ENCODE peak calls at places on chromosomes 11 and 22, in nine cellular contexts. One of them, this sample, is unnamed.

GRCh38 chr11:76689861-76690260 is 19.3 kb upstream of the LRRC32 start:
- DNase-seq in OCI-LY7: no peak
- DNase-seq in AG10803: no peak
- DNase-seq in GM20000: no peak
- DNase-seq in trophoblast cell: no peak
- DNase-seq in T-helper 1 cell: no peak
- DNase-seq in CD8-positive, alpha-beta memory T cell: no peak
- DNase-seq in HT-29: no peak
- DNase-seq in T follicular helper cell: no peak
- DNase-seq in this sample: no peak

GRCh38 chr22:43270314-43270908 is 72.8 kb downstream of the SCUBE1 start:
- DNase-seq in GM20000: peak; percentile 32
- DNase-seq in T follicular helper cell: no peak
- DNase-seq in OCI-LY7: no peak
- DNase-seq in trophoblast cell: peak; percentile 6
- DNase-seq in T-helper 1 cell: no peak
- DNase-seq in AG10803: no peak
- DNase-seq in HT-29: no peak
- DNase-seq in CD8-positive, alpha-beta memory T cell: no peak
- DNase-seq in this sample: peak; percentile 93

GRCh38 chr11:96358321-96358720 is 15.3 kb upstream of the MAML2 start:
- DNase-seq in HT-29: no peak
- DNase-seq in trophoblast cell: no peak
- DNase-seq in GM20000: no peak
- DNase-seq in OCI-LY7: no peak
- DNase-seq in AG10803: no peak
- DNase-seq in T follicular helper cell: no peak
- DNase-seq in T-helper 1 cell: no peak
- DNase-seq in CD8-positive, alpha-beta memory T cell: no peak
- DNase-seq in this sample: no peak

GRCh38 chr22:49934144-49934890 is 15.9 kb downstream of the CRELD2 start:
- DNase-seq in GM20000: no peak
- DNase-seq in AG10803: peak; percentile 50
- DNase-seq in CD8-positive, alpha-beta memory T cell: peak; percentile 73
- DNase-seq in trophoblast cell: no peak
- DNase-seq in OCI-LY7: no peak
- DNase-seq in T follicular helper cell: peak; percentile 38
- DNase-seq in T-helper 1 cell: peak; percentile 45
- DNase-seq in HT-29: no peak
- DNase-seq in this sample: no peak

GRCh38 chr11:13008625-13009475 is at the start of gene RASSF10:
- DNase-seq in T follicular helper cell: no peak
- DNase-seq in GM20000: peak; percentile 12
- DNase-seq in CD8-positive, alpha-beta memory T cell: no peak
- DNase-seq in HT-29: peak; percentile 94
- DNase-seq in OCI-LY7: no peak
- DNase-seq in T-helper 1 cell: no peak
- DNase-seq in AG10803: no peak
- DNase-seq in trophoblast cell: peak; percentile 75
- DNase-seq in this sample: peak; percentile 92

GRCh38 chr11:47438721-47439120 is 10.2 kb downstream of the RAPSN start:
- DNase-seq in OCI-LY7: no peak
- DNase-seq in trophoblast cell: no peak
- DNase-seq in T-helper 1 cell: no peak
- DNase-seq in T follicular helper cell: no peak
- DNase-seq in AG10803: no peak
- DNase-seq in HT-29: no peak
- DNase-seq in CD8-positive, alpha-beta memory T cell: no peak
- DNase-seq in GM20000: no peak
- DNase-seq in this sample: no peak

GRCh38 chr22:38218661-38219331 is 17.0 kb downstream of the MAFF start:
- DNase-seq in GM20000: peak; percentile 47
- DNase-seq in trophoblast cell: peak; percentile 98
- DNase-seq in CD8-positive, alpha-beta memory T cell: no peak
- DNase-seq in AG10803: peak; percentile 93
- DNase-seq in HT-29: peak; percentile 86
- DNase-seq in OCI-LY7: no peak
- DNase-seq in T follicular helper cell: peak; percentile 16
- DNase-seq in T-helper 1 cell: peak; percentile 59
- DNase-seq in this sample: peak; percentile 95

GRCh38 chr11:118437736-118438125 is 1.4 kb downstream of the KMT2A start:
- DNase-seq in OCI-LY7: peak; percentile 48
- DNase-seq in AG10803: no peak
- DNase-seq in CD8-positive, alpha-beta memory T cell: peak; percentile 53
- DNase-seq in T follicular helper cell: peak; percentile 13
- DNase-seq in GM20000: peak; percentile 37
- DNase-seq in trophoblast cell: no peak
- DNase-seq in HT-29: peak; percentile 75
- DNase-seq in T-helper 1 cell: peak; percentile 17
- DNase-seq in this sample: peak; percentile 32

GRCh38 chr22:33194529-33194928 is 136.3 kb upstream of the SYN3 start:
- DNase-seq in T-helper 1 cell: no peak
- DNase-seq in T follicular helper cell: no peak
- DNase-seq in trophoblast cell: no peak
- DNase-seq in HT-29: no peak
- DNase-seq in AG10803: no peak
- DNase-seq in GM20000: no peak
- DNase-seq in OCI-LY7: no peak
- DNase-seq in CD8-positive, alpha-beta memory T cell: no peak
- DNase-seq in this sample: peak; percentile 33

GRCh38 chr11:87280143-87280542 is 242.4 kb downstream of the TMEM135 start:
- DNase-seq in T follicular helper cell: no peak
- DNase-seq in OCI-LY7: no peak
- DNase-seq in GM20000: no peak
- DNase-seq in T-helper 1 cell: no peak
- DNase-seq in AG10803: no peak
- DNase-seq in HT-29: no peak
- DNase-seq in CD8-positive, alpha-beta memory T cell: no peak
- DNase-seq in trophoblast cell: no peak
- DNase-seq in this sample: no peak

GRCh38 chr11:107898270-107898669 is 30.0 kb upstream of the RAB39A start:
- DNase-seq in HT-29: peak; percentile 62
- DNase-seq in trophoblast cell: peak; percentile 66
- DNase-seq in T follicular helper cell: no peak
- DNase-seq in AG10803: peak; percentile 62
- DNase-seq in CD8-positive, alpha-beta memory T cell: no peak
- DNase-seq in OCI-LY7: peak; percentile 32
- DNase-seq in T-helper 1 cell: no peak
- DNase-seq in GM20000: peak; percentile 51
- DNase-seq in this sample: no peak

GRCh38 chr11:115272925-115273324 is 231.3 kb downstream of the CADM1 start:
- DNase-seq in GM20000: no peak
- DNase-seq in T-helper 1 cell: no peak
- DNase-seq in trophoblast cell: no peak
- DNase-seq in CD8-positive, alpha-beta memory T cell: no peak
- DNase-seq in AG10803: no peak
- DNase-seq in T follicular helper cell: no peak
- DNase-seq in HT-29: no peak
- DNase-seq in OCI-LY7: no peak
- DNase-seq in this sample: no peak

GRCh38 chr11:64759722-64760719 is at the start of gene PYGM:
- DNase-seq in OCI-LY7: no peak
- DNase-seq in T-helper 1 cell: no peak
- DNase-seq in T follicular helper cell: no peak
- DNase-seq in CD8-positive, alpha-beta memory T cell: peak; percentile 39
- DNase-seq in trophoblast cell: no peak
- DNase-seq in HT-29: no peak
- DNase-seq in GM20000: peak; percentile 19
- DNase-seq in AG10803: no peak
- DNase-seq in this sample: peak; percentile 90

GRCh38 chr22:36320553-36320952 is 67.2 kb downstream of the MYH9 start:
- DNase-seq in trophoblast cell: no peak
- DNase-seq in HT-29: no peak
- DNase-seq in OCI-LY7: no peak
- DNase-seq in T follicular helper cell: no peak
- DNase-seq in CD8-positive, alpha-beta memory T cell: no peak
- DNase-seq in AG10803: no peak
- DNase-seq in T-helper 1 cell: no peak
- DNase-seq in GM20000: no peak
- DNase-seq in this sample: no peak

GRCh38 chr22:29029202-29030000 is 32.2 kb downstream of the C22orf31 start:
- DNase-seq in GM20000: no peak
- DNase-seq in AG10803: no peak
- DNase-seq in trophoblast cell: no peak
- DNase-seq in T-helper 1 cell: no peak
- DNase-seq in CD8-positive, alpha-beta memory T cell: no peak
- DNase-seq in HT-29: peak; percentile 36
- DNase-seq in T follicular helper cell: no peak
- DNase-seq in OCI-LY7: no peak
- DNase-seq in this sample: peak; percentile 36

GRCh38 chr11:3345736-3346135 is 33.2 kb downstream of the ZNF195 start:
- DNase-seq in AG10803: no peak
- DNase-seq in HT-29: no peak
- DNase-seq in trophoblast cell: peak; percentile 23
- DNase-seq in CD8-positive, alpha-beta memory T cell: no peak
- DNase-seq in GM20000: no peak
- DNase-seq in T follicular helper cell: no peak
- DNase-seq in OCI-LY7: no peak
- DNase-seq in T-helper 1 cell: no peak
- DNase-seq in this sample: no peak

GRCh38 chr11:87722756-87723599 is 452.3 kb downstream of the RAB38 start:
- DNase-seq in CD8-positive, alpha-beta memory T cell: no peak
- DNase-seq in T-helper 1 cell: no peak
- DNase-seq in T follicular helper cell: no peak
- DNase-seq in trophoblast cell: peak; percentile 43
- DNase-seq in OCI-LY7: peak; percentile 47
- DNase-seq in HT-29: peak; percentile 90
- DNase-seq in GM20000: peak; percentile 6
- DNase-seq in AG10803: peak; percentile 27
- DNase-seq in this sample: peak; percentile 38

GRCh38 chr22:32745996-32746322 is 55.5 kb upstream of the TIMP3 start:
- DNase-seq in GM20000: no peak
- DNase-seq in CD8-positive, alpha-beta memory T cell: no peak
- DNase-seq in trophoblast cell: peak; percentile 87
- DNase-seq in T-helper 1 cell: no peak
- DNase-seq in T follicular helper cell: no peak
- DNase-seq in HT-29: no peak
- DNase-seq in AG10803: no peak
- DNase-seq in OCI-LY7: no peak
- DNase-seq in this sample: no peak

GRCh38 chr11:107545101-107545514 is 20.4 kb downstream of the ALKBH8 start:
- DNase-seq in GM20000: no peak
- DNase-seq in T follicular helper cell: no peak
- DNase-seq in CD8-positive, alpha-beta memory T cell: no peak
- DNase-seq in trophoblast cell: no peak
- DNase-seq in OCI-LY7: no peak
- DNase-seq in AG10803: peak; percentile 26
- DNase-seq in T-helper 1 cell: no peak
- DNase-seq in HT-29: no peak
- DNase-seq in this sample: no peak

GRCh38 chr22:40348025-40348658 is 1.8 kb downstream of the ADSL start:
- DNase-seq in trophoblast cell: peak; percentile 68
- DNase-seq in T follicular helper cell: peak; percentile 61
- DNase-seq in GM20000: peak; percentile 77
- DNase-seq in HT-29: peak; percentile 35
- DNase-seq in AG10803: peak; percentile 69
- DNase-seq in T-helper 1 cell: peak; percentile 49
- DNase-seq in CD8-positive, alpha-beta memory T cell: peak; percentile 76
- DNase-seq in OCI-LY7: peak; percentile 71
- DNase-seq in this sample: peak; percentile 49

GRCh38 chr11:57798905-57799559 is 37.4 kb downstream of the CTNND1 start:
- DNase-seq in T follicular helper cell: no peak
- DNase-seq in trophoblast cell: peak; percentile 28
- DNase-seq in CD8-positive, alpha-beta memory T cell: no peak
- DNase-seq in OCI-LY7: no peak
- DNase-seq in GM20000: no peak
- DNase-seq in HT-29: peak; percentile 89
- DNase-seq in T-helper 1 cell: no peak
- DNase-seq in AG10803: peak; percentile 91
- DNase-seq in this sample: peak; percentile 60

GRCh38 chr11:110805764-110806163 is 93.5 kb upstream of the ARHGAP20 start:
- DNase-seq in CD8-positive, alpha-beta memory T cell: no peak
- DNase-seq in GM20000: no peak
- DNase-seq in T-helper 1 cell: no peak
- DNase-seq in OCI-LY7: no peak
- DNase-seq in trophoblast cell: no peak
- DNase-seq in T follicular helper cell: no peak
- DNase-seq in AG10803: no peak
- DNase-seq in HT-29: no peak
- DNase-seq in this sample: no peak

GRCh38 chr22:24112188-24112587 is 69.1 kb upstream of the SUSD2 start:
- DNase-seq in HT-29: no peak
- DNase-seq in trophoblast cell: peak; percentile 96
- DNase-seq in T follicular helper cell: no peak
- DNase-seq in AG10803: peak; percentile 20
- DNase-seq in CD8-positive, alpha-beta memory T cell: no peak
- DNase-seq in GM20000: no peak
- DNase-seq in OCI-LY7: no peak
- DNase-seq in T-helper 1 cell: no peak
- DNase-seq in this sample: no peak

GRCh38 chr11:267491-267994 is 10.7 kb upstream of the NLRP6 start:
- DNase-seq in AG10803: peak; percentile 28
- DNase-seq in T-helper 1 cell: peak; percentile 50
- DNase-seq in T follicular helper cell: no peak
- DNase-seq in GM20000: peak; percentile 76
- DNase-seq in OCI-LY7: peak; percentile 73
- DNase-seq in HT-29: peak; percentile 22
- DNase-seq in trophoblast cell: peak; percentile 62
- DNase-seq in CD8-positive, alpha-beta memory T cell: peak; percentile 76
- DNase-seq in this sample: peak; percentile 40

GRCh38 chr11:105897161-105897560 is 124.9 kb downstream of the MSANTD4 start:
- DNase-seq in CD8-positive, alpha-beta memory T cell: no peak
- DNase-seq in OCI-LY7: no peak
- DNase-seq in T-helper 1 cell: no peak
- DNase-seq in T follicular helper cell: no peak
- DNase-seq in trophoblast cell: no peak
- DNase-seq in AG10803: no peak
- DNase-seq in GM20000: no peak
- DNase-seq in HT-29: no peak
- DNase-seq in this sample: no peak

GRCh38 chr11:83122050-83122449 is 34.9 kb upstream of the PCF11 start:
- DNase-seq in OCI-LY7: no peak
- DNase-seq in T follicular helper cell: no peak
- DNase-seq in CD8-positive, alpha-beta memory T cell: no peak
- DNase-seq in AG10803: peak; percentile 17
- DNase-seq in T-helper 1 cell: no peak
- DNase-seq in GM20000: no peak
- DNase-seq in HT-29: no peak
- DNase-seq in trophoblast cell: peak; percentile 33
- DNase-seq in this sample: no peak

GRCh38 chr11:74487875-74488274 is 5.6 kb downstream of the LIPT2 start:
- DNase-seq in AG10803: no peak
- DNase-seq in CD8-positive, alpha-beta memory T cell: no peak
- DNase-seq in OCI-LY7: peak; percentile 19
- DNase-seq in T-helper 1 cell: no peak
- DNase-seq in trophoblast cell: peak; percentile 58
- DNase-seq in T follicular helper cell: no peak
- DNase-seq in HT-29: peak; percentile 86
- DNase-seq in GM20000: no peak
- DNase-seq in this sample: peak; percentile 23

GRCh38 chr11:20355221-20356219 is 8.0 kb upstream of the HTATIP2 start:
- DNase-seq in CD8-positive, alpha-beta memory T cell: peak; percentile 52
- DNase-seq in HT-29: peak; percentile 68
- DNase-seq in GM20000: peak; percentile 39
- DNase-seq in T-helper 1 cell: no peak
- DNase-seq in AG10803: peak; percentile 51
- DNase-seq in T follicular helper cell: peak; percentile 18
- DNase-seq in trophoblast cell: peak; percentile 70
- DNase-seq in OCI-LY7: peak; percentile 35
- DNase-seq in this sample: no peak

GRCh38 chr11:132855516-132855915 is 676.8 kb downstream of the OPCML start:
- DNase-seq in GM20000: no peak
- DNase-seq in CD8-positive, alpha-beta memory T cell: no peak
- DNase-seq in T follicular helper cell: no peak
- DNase-seq in HT-29: no peak
- DNase-seq in trophoblast cell: peak; percentile 14
- DNase-seq in OCI-LY7: no peak
- DNase-seq in T-helper 1 cell: no peak
- DNase-seq in AG10803: no peak
- DNase-seq in this sample: no peak

GRCh38 chr11:9962722-9963121 is 298.8 kb downstream of the SWAP70 start:
- DNase-seq in GM20000: peak; percentile 52
- DNase-seq in CD8-positive, alpha-beta memory T cell: no peak
- DNase-seq in T follicular helper cell: no peak
- DNase-seq in OCI-LY7: peak; percentile 34
- DNase-seq in HT-29: no peak
- DNase-seq in trophoblast cell: no peak
- DNase-seq in T-helper 1 cell: no peak
- DNase-seq in AG10803: no peak
- DNase-seq in this sample: no peak

GRCh38 chr11:70876685-70877084 is 375.7 kb downstream of the SHANK2 start:
- DNase-seq in T-helper 1 cell: no peak
- DNase-seq in HT-29: no peak
- DNase-seq in CD8-positive, alpha-beta memory T cell: no peak
- DNase-seq in OCI-LY7: no peak
- DNase-seq in trophoblast cell: no peak
- DNase-seq in AG10803: no peak
- DNase-seq in GM20000: no peak
- DNase-seq in T follicular helper cell: no peak
- DNase-seq in this sample: no peak

This sample was measured in ELF-1.